ENCODE peak calls at places on chromosomes 11 and 22, in six cellular contexts. S is coronary artery; Z is activated CD4-positive, alpha-beta T cell treated with anti-CD3 and anti-CD28 coated beads, Interleukin-2, amount 50 U/mL, for 1 hour; X is HTR-8/SVneo; O is sigmoid colon; D is occipital lobe. Y is an unnamed sample.

GRCh38 chr22:30887418-30887817 is 81.2 kb downstream of the MORC2 start:
- DNase-seq in D (no peak), O (peak; percentile 51), S (no peak), Z (no peak), X (no peak), Y (no peak)

GRCh38 chr11:93905384-93905783 is 55.0 kb upstream of the VSTM5 start:
- DNase-seq in O (no peak), Z (no peak), D (no peak), X (no peak), S (no peak), Y (no peak)

GRCh38 chr11:63536669-63537292 is at the start of gene PLAAT4:
- DNase-seq in Z (peak; percentile 19), O (peak; percentile 78), S (peak; percentile 78), D (peak; percentile 57), X (peak; percentile 36), Y (peak; percentile 72)

GRCh38 chr11:76838422-76839068 is 22.2 kb upstream of the ACER3 start:
- DNase-seq in D (no peak), X (peak; percentile 69), S (no peak), Z (no peak), O (no peak), Y (no peak)

GRCh38 chr11:34921156-34921555 is 4.7 kb downstream of the PDHX start:
- DNase-seq in S (no peak), D (no peak), O (no peak), X (no peak), Z (no peak), Y (no peak)

GRCh38 chr11:44223261-44223660 is 86.7 kb downstream of the ALX4 start:
- DNase-seq in S (no peak), O (no peak), Z (no peak), D (no peak), X (no peak), Y (no peak)

GRCh38 chr11:70775386-70775785 is 377.1 kb downstream of the CTTN start:
- DNase-seq in X (no peak), Z (no peak), S (no peak), D (no peak), O (no peak), Y (no peak)

GRCh38 chr11:69430566-69430965 is 50.9 kb upstream of the LINC01488 start:
- DNase-seq in D (no peak), O (peak; percentile 37), S (no peak), X (no peak), Z (no peak), Y (no peak)

GRCh38 chr11:91608662-91609061 is 616.0 kb upstream of the FAT3 start:
- DNase-seq in S (no peak), Z (no peak), X (no peak), O (no peak), D (no peak), Y (no peak)

GRCh38 chr11:45217991-45218390 is 68.2 kb downstream of the SYT13 start:
- DNase-seq in O (no peak), S (no peak), Z (no peak), X (no peak), D (no peak), Y (no peak)

GRCh38 chr11:110989734-110990133 is 255.8 kb upstream of the POU2AF2 start:
- DNase-seq in D (no peak), X (no peak), S (no peak), O (peak; percentile 74), Z (no peak), Y (no peak)

GRCh38 chr11:69453151-69453550 is 28.3 kb upstream of the LINC01488 start:
- DNase-seq in D (no peak), O (no peak), S (no peak), X (no peak), Z (no peak), Y (no peak)

GRCh38 chr11:13339196-13340153 is 61.9 kb downstream of the BMAL1 start:
- DNase-seq in X (peak; percentile 72), S (no peak), D (no peak), O (no peak), Z (peak; percentile 21), Y (no peak)

GRCh38 chr11:13329670-13330401 is 52.2 kb downstream of the BMAL1 start:
- DNase-seq in D (no peak), O (no peak), S (no peak), Z (no peak), X (no peak), Y (no peak)

GRCh38 chr11:19403196-19403895 is 162.6 kb upstream of the E2F8 start:
- DNase-seq in S (peak; percentile 22), O (no peak), D (no peak), Z (no peak), X (no peak), Y (no peak)

GRCh38 chr11:15742626-15743243 is 613.6 kb downstream of the SOX6 start:
- DNase-seq in S (no peak), X (no peak), O (no peak), Z (no peak), D (no peak), Y (no peak)

GRCh38 chr11:78425436-78425835 is 7.8 kb upstream of the GAB2 start:
- DNase-seq in S (no peak), O (no peak), Z (no peak), X (no peak), D (no peak), Y (no peak)

GRCh38 chr22:31646186-31647019 is 15.6 kb downstream of the PISD start:
- DNase-seq in X (peak; percentile 66), S (no peak), D (no peak), O (no peak), Z (no peak), Y (peak; percentile 64)

GRCh38 chr11:131925829-131926228 is 555.4 kb downstream of the NTM start:
- DNase-seq in Z (no peak), D (no peak), S (no peak), O (no peak), X (no peak), Y (no peak)

Y was measured in GM10248.